ENCODE peak calls at places on chromosomes 13 and 19, in five cellular contexts. One of them, this sample, is unnamed.

GRCh38 chr13:97223711-97224461 is 1.8 kb downstream of the MBNL2 start:
- DNase-seq in progenitor cell of endocrine pancreas: no peak
- DNase-seq in fibroblast of mammary gland: peak
- DNase-seq in uterus: peak
- DNase-seq in skeletal muscle cell: peak
- DNase-seq in this sample: peak

GRCh38 chr13:39250440-39250839 is 212.2 kb downstream of the NHLRC3 start:
- DNase-seq in progenitor cell of endocrine pancreas: no peak
- DNase-seq in skeletal muscle cell: no peak
- DNase-seq in uterus: no peak
- DNase-seq in fibroblast of mammary gland: no peak
- DNase-seq in this sample: no peak

GRCh38 chr19:17275441-17276175 is 6.1 kb upstream of the ANKLE1 start:
- DNase-seq in progenitor cell of endocrine pancreas: no peak
- DNase-seq in fibroblast of mammary gland: no peak
- DNase-seq in skeletal muscle cell: no peak
- DNase-seq in uterus: no peak
- DNase-seq in this sample: no peak

GRCh38 chr13:40388617-40389016 is 277.8 kb downstream of the FOXO1 start:
- DNase-seq in uterus: no peak
- DNase-seq in skeletal muscle cell: no peak
- DNase-seq in fibroblast of mammary gland: no peak
- DNase-seq in progenitor cell of endocrine pancreas: no peak
- DNase-seq in this sample: no peak

GRCh38 chr19:52099497-52100138 is 4.1 kb upstream of the ZNF841 start:
- DNase-seq in skeletal muscle cell: no peak
- DNase-seq in uterus: no peak
- DNase-seq in progenitor cell of endocrine pancreas: no peak
- DNase-seq in fibroblast of mammary gland: peak
- DNase-seq in this sample: peak

GRCh38 chr13:44198826-44199225 is 174.8 kb upstream of the SERP2 start:
- DNase-seq in uterus: no peak
- DNase-seq in skeletal muscle cell: no peak
- DNase-seq in fibroblast of mammary gland: no peak
- DNase-seq in progenitor cell of endocrine pancreas: no peak
- DNase-seq in this sample: peak

GRCh38 chr19:2567580-2567979 is 91.7 kb downstream of the GADD45B start:
- DNase-seq in uterus: no peak
- DNase-seq in skeletal muscle cell: no peak
- DNase-seq in fibroblast of mammary gland: no peak
- DNase-seq in progenitor cell of endocrine pancreas: no peak
- DNase-seq in this sample: no peak

GRCh38 chr19:464146-464545 is 3.3 kb upstream of the SHC2 start:
- DNase-seq in fibroblast of mammary gland: no peak
- DNase-seq in skeletal muscle cell: no peak
- DNase-seq in progenitor cell of endocrine pancreas: no peak
- DNase-seq in uterus: no peak
- DNase-seq in this sample: no peak

GRCh38 chr19:38384209-38385027 is 3.4 kb downstream of the GGN start:
- DNase-seq in skeletal muscle cell: no peak
- DNase-seq in fibroblast of mammary gland: no peak
- DNase-seq in uterus: no peak
- DNase-seq in progenitor cell of endocrine pancreas: no peak
- DNase-seq in this sample: peak

GRCh38 chr19:5592531-5592930 is 24.8 kb upstream of the TINCR start:
- DNase-seq in progenitor cell of endocrine pancreas: no peak
- DNase-seq in skeletal muscle cell: no peak
- DNase-seq in fibroblast of mammary gland: no peak
- DNase-seq in uterus: no peak
- DNase-seq in this sample: no peak

GRCh38 chr19:42005504-42005903 is 11.5 kb upstream of the ATP1A3 start:
- DNase-seq in skeletal muscle cell: no peak
- DNase-seq in fibroblast of mammary gland: no peak
- DNase-seq in progenitor cell of endocrine pancreas: no peak
- DNase-seq in uterus: no peak
- DNase-seq in this sample: no peak

GRCh38 chr13:41916173-41916954 is 44.5 kb downstream of the VWA8 start:
- DNase-seq in uterus: no peak
- DNase-seq in fibroblast of mammary gland: peak
- DNase-seq in skeletal muscle cell: peak
- DNase-seq in progenitor cell of endocrine pancreas: no peak
- DNase-seq in this sample: peak

GRCh38 chr19:13366529-13367143 is 139.6 kb downstream of the CACNA1A start:
- DNase-seq in progenitor cell of endocrine pancreas: no peak
- DNase-seq in uterus: no peak
- DNase-seq in fibroblast of mammary gland: peak
- DNase-seq in skeletal muscle cell: peak
- DNase-seq in this sample: peak

GRCh38 chr19:44111910-44112463 is 1.2 kb upstream of the ZNF225 start:
- DNase-seq in progenitor cell of endocrine pancreas: no peak
- DNase-seq in uterus: no peak
- DNase-seq in fibroblast of mammary gland: peak
- DNase-seq in skeletal muscle cell: peak
- DNase-seq in this sample: peak

GRCh38 chr19:34345934-34346333 is 19.1 kb upstream of the GPI start:
- DNase-seq in uterus: no peak
- DNase-seq in skeletal muscle cell: no peak
- DNase-seq in progenitor cell of endocrine pancreas: peak
- DNase-seq in fibroblast of mammary gland: peak
- DNase-seq in this sample: peak

GRCh38 chr13:109154546-109154945 is 525.1 kb downstream of the MYO16 start:
- DNase-seq in progenitor cell of endocrine pancreas: no peak
- DNase-seq in uterus: no peak
- DNase-seq in skeletal muscle cell: no peak
- DNase-seq in fibroblast of mammary gland: peak
- DNase-seq in this sample: peak

GRCh38 chr13:48680756-48681392 is 27.1 kb downstream of the CYSLTR2 start:
- DNase-seq in uterus: no peak
- DNase-seq in skeletal muscle cell: no peak
- DNase-seq in fibroblast of mammary gland: no peak
- DNase-seq in progenitor cell of endocrine pancreas: no peak
- DNase-seq in this sample: no peak

GRCh38 chr19:423691-424466 is 14.9 kb upstream of the C2CD4C start:
- DNase-seq in uterus: no peak
- DNase-seq in skeletal muscle cell: no peak
- DNase-seq in fibroblast of mammary gland: no peak
- DNase-seq in progenitor cell of endocrine pancreas: no peak
- DNase-seq in this sample: no peak

GRCh38 chr13:48295271-48295670 is 8.3 kb upstream of the RB1 start:
- DNase-seq in progenitor cell of endocrine pancreas: no peak
- DNase-seq in fibroblast of mammary gland: no peak
- DNase-seq in skeletal muscle cell: no peak
- DNase-seq in uterus: no peak
- DNase-seq in this sample: peak

This sample was measured in epithelial cell of esophagus.